ENCODE peak calls at places on chromosome 14, in four cellular contexts. J is mesendoderm, T is mucosa of descending colon, Y is astrocyte. B is an unnamed sample. For H3K4me1, the result is how much of the 10 kb centered on the place peaks cover.

GRCh38 chr14:101774006-101774755 is 12.7 kb downstream of the PPP2R5C start:
- DNase-seq in Y (no peak), J (no peak), T (no peak), B (no peak)

GRCh38 chr14:54794796-54795195 is 107.8 kb downstream of the GCH1 start:
- DNase-seq in Y (no peak), T (no peak), J (no peak), B (no peak)

GRCh38 chr14:31391977-31392503 is 28.3 kb downstream of the HEATR5A start:
- DNase-seq in T (no peak), J (no peak), Y (no peak), B (no peak)

GRCh38 chr14:55267816-55268215 is 3.4 kb upstream of the FBXO34 start:
- DNase-seq in T (no peak), J (no peak), Y (no peak), B (no peak)

GRCh38 chr14:32702571-32702970 is 236.1 kb upstream of the NPAS3 start:
- DNase-seq in T (no peak), Y (peak), J (peak), B (peak)

GRCh38 chr14:33774161-33774560 is 176.7 kb downstream of the EGLN3 start:
- DNase-seq in J (no peak), Y (no peak), T (no peak), B (no peak)

GRCh38 chr14:89337912-89338311 is 79.1 kb downstream of the FOXN3 start:
- DNase-seq in T (no peak), J (no peak), Y (no peak), B (no peak)

GRCh38 chr14:21093769-21094681 is 4.4 kb downstream of the ZNF219 start:
- DNase-seq in Y (no peak), J (peak), T (no peak), B (no peak)

GRCh38 chr14:99971087-99971928 is 93.9 kb upstream of the EVL start:
- DNase-seq in Y (peak), J (peak), T (peak), B (peak)

GRCh38 chr14:56118611-56119181 is 485 bp downstream of the PELI2 start:
- DNase-seq in T (peak), J (no peak), Y (no peak), B (no peak)

GRCh38 chr14:99757331-99758070 is 35.7 kb upstream of the EML1 start:
- DNase-seq in T (no peak), Y (peak), J (no peak), B (peak)

GRCh38 chr14:87133073-87133815 is 859.7 kb downstream of the GALC start:
- DNase-seq in J (peak), T (no peak), Y (peak), B (peak)

GRCh38 chr14:94936411-94936892 is 166.5 kb upstream of the GSC start:
- DNase-seq in Y (peak), T (peak), J (no peak), B (no peak)

DNA sequence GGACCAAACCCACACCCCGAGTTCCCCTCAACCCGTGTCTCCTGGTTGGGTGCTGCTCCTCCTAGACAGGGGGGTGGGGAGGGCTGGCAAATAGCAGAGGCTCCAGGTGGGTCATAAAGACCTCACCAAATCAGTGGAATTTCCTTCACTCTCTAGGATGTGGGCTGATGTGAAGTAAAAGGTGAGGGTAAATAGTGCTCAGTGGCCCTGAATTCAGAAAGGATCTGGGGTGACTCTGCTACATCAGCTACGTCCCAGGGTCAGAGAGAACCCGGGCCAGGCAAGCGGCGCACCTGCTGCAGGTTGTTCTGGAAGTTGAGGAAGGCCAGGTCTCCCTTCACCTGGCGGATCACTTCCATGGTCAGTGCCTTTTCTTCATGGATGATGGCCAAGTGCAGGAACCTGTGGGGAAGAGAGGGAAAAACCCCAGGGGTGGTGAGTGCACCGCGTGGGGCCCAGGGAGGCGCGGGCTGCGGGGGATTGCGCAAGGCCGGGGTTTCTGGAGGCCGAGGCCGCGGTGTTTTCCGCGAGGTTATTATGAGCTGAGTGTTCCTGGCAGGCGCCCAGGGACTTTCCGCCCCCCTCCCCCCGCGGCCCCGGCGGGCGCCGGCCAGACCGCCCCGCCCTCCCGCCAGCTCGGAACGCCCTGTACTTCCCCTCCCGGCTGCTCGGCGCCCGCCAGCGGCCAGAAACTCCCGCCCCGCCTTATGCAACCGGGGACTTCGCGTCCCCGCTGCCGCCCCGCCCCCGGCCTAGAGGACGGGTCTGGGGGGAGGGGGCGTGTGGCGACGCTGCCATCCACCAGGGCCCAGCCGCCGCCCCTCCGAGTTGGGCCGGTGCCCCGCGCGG is 928 bp downstream of the NFKBIA start:
- DNase-seq in Y (peak), T (peak), J (peak), B (no peak)
- H3K4me1 ChIP-seq in Y (under half), T (under half), J (under half), B (under half)

GRCh38 chr14:36477266-36477665 is 42.8 kb downstream of the NKX2-1 start:
- DNase-seq in Y (no peak), J (peak), T (no peak), B (no peak)
- H3K4me1 ChIP-seq in Y (under half), J (under half), T (under half), B (under half)

GRCh38 chr14:35158951-35159653 is 36.8 kb downstream of the PRORP start:
- DNase-seq in J (peak), Y (peak), T (no peak), B (no peak)
- H3K4me1 ChIP-seq in J (under half), Y (under half), T (under half), B (under half)

GRCh38 chr14:65291561-65291960 is 121.0 kb upstream of the FUT8 start:
- DNase-seq in T (no peak), Y (no peak), J (no peak), B (no peak)

GRCh38 chr14:65287264-65288131 is 125.0 kb upstream of the FUT8 start:
- DNase-seq in T (no peak), J (no peak), Y (no peak), B (no peak)

GRCh38 chr14:65286443-65286842 is 126.1 kb upstream of the FUT8 start:
- DNase-seq in Y (no peak), T (peak), J (no peak), B (no peak)

GRCh38 chr14:65296402-65296801 is 116.1 kb upstream of the FUT8 start:
- DNase-seq in Y (peak), T (no peak), J (no peak), B (no peak)

GRCh38 chr14:65290830-65291229 is 121.7 kb upstream of the FUT8 start:
- DNase-seq in Y (peak), J (no peak), T (no peak), B (peak)
- H3K4me1 ChIP-seq in Y (under half), J (under half), T (under half), B (under half)

GRCh38 chr14:92578511-92578910 is 64.9 kb downstream of the RIN3 start:
- DNase-seq in Y (peak), T (no peak), J (no peak), B (no peak)
- H3K4me1 ChIP-seq in Y (under half), T (under half), J (under half), B (under half)

GRCh38 chr14:105323663-105324062 is 9.1 kb downstream of the PACS2 start:
- DNase-seq in J (no peak), Y (no peak), T (no peak), B (no peak)

GRCh38 chr14:105324871-105325270 is 10.3 kb downstream of the PACS2 start:
- DNase-seq in Y (no peak), T (no peak), J (no peak), B (no peak)

GRCh38 chr14:105322791-105323556 is 8.4 kb downstream of the PACS2 start:
- DNase-seq in T (no peak), Y (no peak), J (no peak), B (no peak)

GRCh38 chr14:105325303-105325702 is 10.8 kb downstream of the PACS2 start:
- DNase-seq in Y (no peak), T (no peak), J (no peak), B (no peak)

GRCh38 chr14:105324080-105324778 is 9.7 kb downstream of the PACS2 start:
- DNase-seq in J (no peak), Y (no peak), T (no peak), B (no peak)
- H3K4me1 ChIP-seq in J (under half), Y (under half), T (under half), B (under half)

GRCh38 chr14:102817942-102818940 is 41.0 kb downstream of the TRAF3 start:
- DNase-seq in Y (peak), J (no peak), T (no peak), B (peak)
- H3K4me1 ChIP-seq in Y (under half), J (under half), T (under half), B (under half)

DNA sequence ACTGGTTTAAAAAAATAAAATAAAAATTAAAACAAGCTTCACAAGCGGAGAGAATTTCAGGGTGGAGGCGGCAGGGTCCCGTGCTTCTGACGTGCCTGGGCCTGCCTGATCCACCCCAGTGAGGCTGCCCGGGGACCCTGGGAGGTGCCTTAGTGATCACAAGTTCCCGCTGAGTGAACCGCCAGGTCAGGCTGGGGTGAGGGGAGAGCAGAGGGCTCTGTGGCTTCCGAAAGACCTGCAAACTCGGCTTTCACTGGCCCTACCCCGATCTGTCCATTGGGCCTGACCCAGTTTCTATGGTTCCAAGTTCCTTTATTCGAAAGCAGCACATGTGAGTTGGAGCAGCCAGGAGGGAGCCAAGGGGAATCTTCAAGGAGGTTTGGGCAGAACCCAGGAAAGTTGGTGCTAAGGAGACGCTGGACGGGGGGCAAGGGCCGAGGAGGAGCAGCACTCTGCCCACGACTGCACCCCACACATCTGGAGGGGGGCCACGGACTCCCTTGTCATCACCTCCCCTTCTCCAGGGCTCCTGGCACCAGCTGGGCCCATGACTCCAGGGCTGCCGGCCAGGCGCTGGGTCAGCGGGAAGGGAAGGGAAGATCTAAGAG is 12.9 kb downstream of the MMP14 start:
- DNase-seq in Y (peak), J (no peak), T (no peak), B (no peak)
- H3K4me1 ChIP-seq in Y (half or more), J (under half), T (under half), B (half or more)

GRCh38 chr14:105384605-105385321 is 13.6 kb upstream of the TEX22 start:
- DNase-seq in T (no peak), J (no peak), Y (no peak), B (no peak)
- H3K4me1 ChIP-seq in T (under half), J (under half), Y (under half), B (under half)